ENCODE peak calls at places on chromosomes 1 and 21, in ten cellular contexts. One of them, this sample, is unnamed.

GRCh38 chr1:4755301-4756183 is 101.1 kb downstream of the AJAP1 start:
- DNase-seq in cardiac fibroblast: no peak
- DNase-seq in AG04450: no peak
- DNase-seq in thoracic aorta: no peak
- DNase-seq in fibroblast of mammary gland: peak; percentile 13
- DNase-seq in endothelial cell of umbilical vein: no peak
- DNase-seq in colonic mucosa: no peak
- DNase-seq in pancreas: no peak
- DNase-seq in HCT116: no peak
- DNase-seq in tibial artery: no peak
- DNase-seq in this sample: no peak

GRCh38 chr1:183585038-183585437 is 5.2 kb downstream of the NCF2 start:
- DNase-seq in cardiac fibroblast: no peak
- DNase-seq in AG04450: no peak
- DNase-seq in thoracic aorta: no peak
- DNase-seq in fibroblast of mammary gland: no peak
- DNase-seq in endothelial cell of umbilical vein: no peak
- DNase-seq in colonic mucosa: no peak
- DNase-seq in pancreas: no peak
- DNase-seq in HCT116: peak; percentile 7
- DNase-seq in tibial artery: no peak
- DNase-seq in this sample: no peak

GRCh38 chr21:17539323-17539722 is 26.5 kb downstream of the CXADR start:
- DNase-seq in cardiac fibroblast: no peak
- DNase-seq in AG04450: no peak
- DNase-seq in thoracic aorta: no peak
- DNase-seq in fibroblast of mammary gland: no peak
- DNase-seq in endothelial cell of umbilical vein: no peak
- DNase-seq in colonic mucosa: no peak
- DNase-seq in pancreas: no peak
- DNase-seq in HCT116: no peak
- DNase-seq in tibial artery: no peak
- DNase-seq in this sample: no peak

GRCh38 chr1:18921506-18922251 is 19.3 kb upstream of the ALDH4A1 start:
- DNase-seq in cardiac fibroblast: no peak
- DNase-seq in AG04450: no peak
- DNase-seq in thoracic aorta: no peak
- DNase-seq in fibroblast of mammary gland: peak; percentile 34
- DNase-seq in endothelial cell of umbilical vein: peak; percentile 44
- DNase-seq in colonic mucosa: no peak
- DNase-seq in pancreas: no peak
- DNase-seq in HCT116: no peak
- DNase-seq in tibial artery: no peak
- DNase-seq in this sample: no peak

GRCh38 chr1:216464489-216464888 is 41.2 kb upstream of the USH2A start:
- DNase-seq in cardiac fibroblast: peak; percentile 91
- DNase-seq in AG04450: peak; percentile 88
- DNase-seq in thoracic aorta: no peak
- DNase-seq in fibroblast of mammary gland: peak; percentile 90
- DNase-seq in endothelial cell of umbilical vein: no peak
- DNase-seq in colonic mucosa: no peak
- DNase-seq in pancreas: no peak
- DNase-seq in HCT116: no peak
- DNase-seq in tibial artery: no peak
- DNase-seq in this sample: peak; percentile 85

GRCh38 chr1:54204199-54204598 is 4.2 kb downstream of the MRPL37 start:
- DNase-seq in cardiac fibroblast: no peak
- DNase-seq in AG04450: no peak
- DNase-seq in thoracic aorta: no peak
- DNase-seq in fibroblast of mammary gland: no peak
- DNase-seq in endothelial cell of umbilical vein: no peak
- DNase-seq in colonic mucosa: no peak
- DNase-seq in pancreas: no peak
- DNase-seq in HCT116: no peak
- DNase-seq in tibial artery: no peak
- DNase-seq in this sample: no peak

GRCh38 chr1:98502937-98503336 is 158.6 kb upstream of the SNX7 start:
- DNase-seq in cardiac fibroblast: no peak
- DNase-seq in AG04450: no peak
- DNase-seq in thoracic aorta: no peak
- DNase-seq in fibroblast of mammary gland: no peak
- DNase-seq in endothelial cell of umbilical vein: peak; percentile 53
- DNase-seq in colonic mucosa: no peak
- DNase-seq in pancreas: no peak
- DNase-seq in HCT116: no peak
- DNase-seq in tibial artery: no peak
- DNase-seq in this sample: no peak

GRCh38 chr1:53476579-53476978 is 17.4 kb downstream of the DMRTB1 start:
- DNase-seq in cardiac fibroblast: no peak
- DNase-seq in AG04450: no peak
- DNase-seq in thoracic aorta: no peak
- DNase-seq in fibroblast of mammary gland: no peak
- DNase-seq in endothelial cell of umbilical vein: no peak
- DNase-seq in colonic mucosa: no peak
- DNase-seq in pancreas: no peak
- DNase-seq in HCT116: no peak
- DNase-seq in tibial artery: peak; percentile 37
- DNase-seq in this sample: no peak

GRCh38 chr1:92544756-92545165 is 58.0 kb upstream of the GFI1 start:
- DNase-seq in cardiac fibroblast: no peak
- DNase-seq in AG04450: no peak
- DNase-seq in thoracic aorta: no peak
- DNase-seq in fibroblast of mammary gland: no peak
- DNase-seq in endothelial cell of umbilical vein: no peak
- DNase-seq in colonic mucosa: no peak
- DNase-seq in pancreas: no peak
- DNase-seq in HCT116: no peak
- DNase-seq in tibial artery: no peak
- DNase-seq in this sample: peak; percentile 22

GRCh38 chr1:198656500-198656932 is 17.7 kb downstream of the PTPRC start:
- DNase-seq in cardiac fibroblast: peak; percentile 20
- DNase-seq in AG04450: no peak
- DNase-seq in thoracic aorta: no peak
- DNase-seq in fibroblast of mammary gland: no peak
- DNase-seq in endothelial cell of umbilical vein: no peak
- DNase-seq in colonic mucosa: peak; percentile 77
- DNase-seq in pancreas: no peak
- DNase-seq in HCT116: no peak
- DNase-seq in tibial artery: peak; percentile 63
- DNase-seq in this sample: peak; percentile 89

GRCh38 chr1:119713039-119713537 is 1.4 kb downstream of the PHGDH start:
- DNase-seq in cardiac fibroblast: peak; percentile 26
- DNase-seq in AG04450: no peak
- DNase-seq in thoracic aorta: no peak
- DNase-seq in fibroblast of mammary gland: peak; percentile 20
- DNase-seq in endothelial cell of umbilical vein: no peak
- DNase-seq in colonic mucosa: no peak
- DNase-seq in pancreas: peak; percentile 44
- DNase-seq in HCT116: no peak
- DNase-seq in tibial artery: no peak
- DNase-seq in this sample: peak; percentile 31

GRCh38 chr1:147171399-147172167 is 687 bp downstream of the PRKAB2 start:
- DNase-seq in cardiac fibroblast: peak; percentile 28
- DNase-seq in AG04450: no peak
- DNase-seq in thoracic aorta: no peak
- DNase-seq in fibroblast of mammary gland: peak; percentile 18
- DNase-seq in endothelial cell of umbilical vein: peak; percentile 39
- DNase-seq in colonic mucosa: no peak
- DNase-seq in pancreas: peak; percentile 13
- DNase-seq in HCT116: no peak
- DNase-seq in tibial artery: no peak
- DNase-seq in this sample: no peak

GRCh38 chr1:89888480-89889335 is 67.9 kb downstream of the LRRC8D start:
- DNase-seq in cardiac fibroblast: no peak
- DNase-seq in AG04450: no peak
- DNase-seq in thoracic aorta: no peak
- DNase-seq in fibroblast of mammary gland: no peak
- DNase-seq in endothelial cell of umbilical vein: no peak
- DNase-seq in colonic mucosa: no peak
- DNase-seq in pancreas: no peak
- DNase-seq in HCT116: no peak
- DNase-seq in tibial artery: no peak
- DNase-seq in this sample: no peak

GRCh38 chr1:161736332-161736969 is 13.1 kb upstream of the DUSP12 start:
- DNase-seq in cardiac fibroblast: peak; percentile 57
- DNase-seq in AG04450: no peak
- DNase-seq in thoracic aorta: no peak
- DNase-seq in fibroblast of mammary gland: peak; percentile 68
- DNase-seq in endothelial cell of umbilical vein: no peak
- DNase-seq in colonic mucosa: no peak
- DNase-seq in pancreas: no peak
- DNase-seq in HCT116: no peak
- DNase-seq in tibial artery: no peak
- DNase-seq in this sample: peak; percentile 31

DNA sequence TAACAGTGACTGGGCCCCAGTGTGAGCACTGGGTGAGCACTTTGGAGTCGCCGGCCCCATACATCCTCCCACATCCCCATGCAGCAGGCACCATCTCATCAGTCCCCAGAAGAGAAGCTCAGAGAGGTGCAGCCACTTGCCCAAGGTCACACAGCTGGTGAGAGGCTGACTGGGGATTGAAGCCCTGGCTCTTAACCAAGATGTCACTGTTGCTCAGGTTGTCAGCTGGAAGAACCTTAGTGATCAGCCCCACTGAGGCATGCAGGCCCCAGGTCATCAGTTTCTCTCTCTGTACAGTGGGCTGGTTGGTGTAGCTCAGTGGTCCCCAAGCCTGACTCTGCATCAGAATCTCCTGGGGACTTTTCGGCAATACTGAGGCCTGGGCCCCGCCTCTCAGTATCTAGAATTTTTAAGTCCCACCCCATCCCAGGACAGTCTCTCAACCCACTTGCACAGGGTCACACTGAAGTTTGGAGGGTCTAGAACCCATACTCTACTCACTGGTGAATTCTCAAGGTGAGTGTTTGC is 216.5 kb downstream of the MATN1 start:
- DNase-seq in cardiac fibroblast: no peak
- DNase-seq in AG04450: no peak
- DNase-seq in thoracic aorta: no peak
- DNase-seq in fibroblast of mammary gland: no peak
- DNase-seq in endothelial cell of umbilical vein: no peak
- DNase-seq in colonic mucosa: no peak
- DNase-seq in pancreas: peak; percentile 0
- DNase-seq in HCT116: no peak
- DNase-seq in tibial artery: peak; percentile 25
- DNase-seq in this sample: no peak
- H3K4me3 ChIP-seq in cardiac fibroblast: no peak overlapping the region
- H3K4me3 ChIP-seq in AG04450: no peak overlapping the region
- H3K4me3 ChIP-seq in thoracic aorta: no peak overlapping the region
- H3K4me3 ChIP-seq in fibroblast of mammary gland: no peak overlapping the region
- H3K4me3 ChIP-seq in endothelial cell of umbilical vein: no peak overlapping the region
- H3K4me3 ChIP-seq in colonic mucosa: no peak overlapping the region
- H3K4me3 ChIP-seq in pancreas: no peak overlapping the region
- H3K4me3 ChIP-seq in HCT116: no peak overlapping the region
- H3K4me3 ChIP-seq in tibial artery: no peak overlapping the region
- H3K4me3 ChIP-seq in this sample: no peak overlapping the region

DNA sequence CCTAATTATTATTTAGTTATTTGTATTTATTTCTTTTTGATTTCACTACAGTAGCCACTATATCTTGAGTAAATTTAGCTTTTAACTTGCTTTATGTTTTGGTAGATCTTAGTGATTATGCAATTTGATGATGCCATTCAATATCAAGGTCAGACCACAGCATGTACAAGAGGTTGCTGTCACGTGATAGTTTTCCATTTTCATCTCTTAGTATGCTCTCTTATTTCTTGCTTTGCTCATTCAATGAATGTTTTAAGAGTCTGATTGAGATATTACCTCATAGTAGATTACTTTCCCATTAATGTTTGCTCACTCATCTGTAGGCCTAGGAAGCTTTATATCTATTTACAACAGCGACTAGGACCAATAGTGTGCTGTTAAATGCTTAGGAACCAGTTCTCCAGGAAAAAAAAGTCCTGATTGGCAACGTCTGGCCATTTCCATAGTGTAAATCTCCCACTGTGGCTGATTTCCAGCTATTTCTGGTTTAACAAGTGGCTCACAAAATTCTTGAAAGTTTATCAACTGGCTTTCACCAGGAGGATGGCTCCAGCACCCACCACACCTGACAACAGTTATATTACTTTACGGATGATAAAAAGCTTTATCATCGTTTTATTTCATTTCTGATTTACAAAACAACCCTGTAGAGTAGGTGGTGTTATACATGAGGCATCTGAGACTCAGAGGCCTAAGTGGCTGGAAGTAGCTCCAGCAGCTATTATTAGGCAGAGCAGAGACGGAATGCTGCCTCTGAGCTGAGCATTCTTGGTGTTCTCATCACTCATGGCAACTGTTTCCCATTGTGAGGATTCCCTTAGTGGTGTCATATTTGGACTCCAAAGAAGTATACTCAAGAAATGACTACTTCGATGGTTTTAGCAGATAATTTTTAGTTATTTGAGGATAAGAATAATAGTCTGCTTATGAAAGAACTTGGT is 235.2 kb downstream of the DISC1 start:
- DNase-seq in cardiac fibroblast: peak; percentile 66
- DNase-seq in AG04450: no peak
- DNase-seq in thoracic aorta: no peak
- DNase-seq in fibroblast of mammary gland: peak; percentile 76
- DNase-seq in endothelial cell of umbilical vein: no peak
- DNase-seq in colonic mucosa: no peak
- DNase-seq in pancreas: no peak
- DNase-seq in HCT116: no peak
- DNase-seq in tibial artery: no peak
- DNase-seq in this sample: peak; percentile 58
- TF ChIP-seq CTCF in cardiac fibroblast: no peak
- TF ChIP-seq CTCF in AG04450: no peak
- TF ChIP-seq CTCF in thoracic aorta: no peak
- TF ChIP-seq CTCF in fibroblast of mammary gland: no peak
- TF ChIP-seq CTCF in endothelial cell of umbilical vein: no peak
- TF ChIP-seq CTCF in colonic mucosa: no peak
- TF ChIP-seq CTCF in pancreas: no peak
- TF ChIP-seq CTCF in HCT116: no peak
- TF ChIP-seq CTCF in tibial artery: no peak
- TF ChIP-seq CTCF in this sample: no peak

DNA sequence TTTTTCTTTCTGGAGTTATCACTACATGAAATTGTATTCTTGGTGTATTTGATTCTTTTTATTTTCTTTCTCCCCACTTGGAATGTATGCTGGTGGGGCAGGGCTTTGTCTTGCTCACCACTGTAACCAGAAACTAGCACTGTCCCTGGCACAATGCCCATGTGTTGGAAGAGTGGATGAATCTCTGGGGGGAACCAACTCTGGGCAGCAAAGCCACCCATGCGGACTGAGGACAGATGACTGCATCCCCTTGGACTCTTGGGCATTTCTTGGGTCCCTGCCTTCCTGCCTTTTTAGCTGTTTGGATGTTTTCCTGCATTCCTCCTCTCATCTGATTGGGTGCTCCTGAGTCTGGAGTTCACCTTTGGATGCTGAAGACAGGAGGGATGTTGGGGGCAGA is 6.1 kb downstream of the CYP4B1 start:
- DNase-seq in cardiac fibroblast: no peak
- DNase-seq in AG04450: no peak
- DNase-seq in thoracic aorta: no peak
- DNase-seq in fibroblast of mammary gland: no peak
- DNase-seq in endothelial cell of umbilical vein: no peak
- DNase-seq in colonic mucosa: no peak
- DNase-seq in pancreas: no peak
- DNase-seq in HCT116: no peak
- DNase-seq in tibial artery: no peak
- DNase-seq in this sample: no peak
- H3K4me3 ChIP-seq in cardiac fibroblast: no peak overlapping the region
- H3K4me3 ChIP-seq in AG04450: no peak overlapping the region
- H3K4me3 ChIP-seq in thoracic aorta: no peak overlapping the region
- H3K4me3 ChIP-seq in fibroblast of mammary gland: no peak overlapping the region
- H3K4me3 ChIP-seq in endothelial cell of umbilical vein: no peak overlapping the region
- H3K4me3 ChIP-seq in colonic mucosa: no peak overlapping the region
- H3K4me3 ChIP-seq in pancreas: no peak overlapping the region
- H3K4me3 ChIP-seq in HCT116: no peak overlapping the region
- H3K4me3 ChIP-seq in tibial artery: no peak overlapping the region
- H3K4me3 ChIP-seq in this sample: no peak overlapping the region

GRCh38 chr1:59903136-59903754 is 23.3 kb downstream of the CYP2J2 start:
- DNase-seq in cardiac fibroblast: peak; percentile 30
- DNase-seq in AG04450: no peak
- DNase-seq in thoracic aorta: no peak
- DNase-seq in fibroblast of mammary gland: peak; percentile 25
- DNase-seq in endothelial cell of umbilical vein: peak; percentile 10
- DNase-seq in colonic mucosa: peak; percentile 47
- DNase-seq in pancreas: peak; percentile 51
- DNase-seq in HCT116: peak; percentile 27
- DNase-seq in tibial artery: no peak
- DNase-seq in this sample: peak; percentile 4
- TF ChIP-seq CTCF in cardiac fibroblast: peak; percentile 52
- TF ChIP-seq CTCF in AG04450: peak; percentile 49
- TF ChIP-seq CTCF in thoracic aorta: peak; percentile 35
- TF ChIP-seq CTCF in fibroblast of mammary gland: peak; percentile 58
- TF ChIP-seq CTCF in endothelial cell of umbilical vein: peak; percentile 28
- TF ChIP-seq CTCF in colonic mucosa: peak; percentile 31
- TF ChIP-seq CTCF in pancreas: no peak
- TF ChIP-seq CTCF in HCT116: peak; percentile 46
- TF ChIP-seq CTCF in tibial artery: peak; percentile 28
- TF ChIP-seq CTCF in this sample: peak; percentile 56